ENCODE peak calls at places on chromosomes 4 and X, in nine cellular contexts. One of them, this sample, is unnamed.

GRCh38 chr4:123986268-123986798 is 589.7 kb downstream of the SPRY1 start:
- DNase-seq in uterus: peak
- DNase-seq in spleen: no peak
- DNase-seq in HFF-Myc: peak
- DNase-seq in kidney: peak
- DNase-seq in RWPE1: peak
- DNase-seq in stomach: no peak
- DNase-seq in GM13976: no peak
- DNase-seq in omental fat pad: no peak
- DNase-seq in this sample: no peak

GRCh38 chr4:14835288-14835687 is 167.0 kb upstream of the CPEB2 start:
- DNase-seq in omental fat pad: no peak
- DNase-seq in uterus: no peak
- DNase-seq in GM13976: no peak
- DNase-seq in HFF-Myc: no peak
- DNase-seq in spleen: no peak
- DNase-seq in RWPE1: no peak
- DNase-seq in kidney: no peak
- DNase-seq in stomach: no peak
- DNase-seq in this sample: no peak

GRCh38 chr4:47642985-47643745 is 158.1 kb downstream of the ATP10D start:
- DNase-seq in omental fat pad: no peak
- DNase-seq in HFF-Myc: no peak
- DNase-seq in RWPE1: no peak
- DNase-seq in GM13976: no peak
- DNase-seq in uterus: no peak
- DNase-seq in kidney: no peak
- DNase-seq in stomach: no peak
- DNase-seq in spleen: no peak
- DNase-seq in this sample: no peak

GRCh38 chrX:97556359-97556758 is 672.7 kb downstream of the RPA4 start:
- DNase-seq in HFF-Myc: no peak
- DNase-seq in RWPE1: no peak
- DNase-seq in GM13976: no peak
- DNase-seq in uterus: no peak
- DNase-seq in spleen: no peak
- DNase-seq in stomach: no peak
- DNase-seq in kidney: no peak
- DNase-seq in omental fat pad: no peak
- DNase-seq in this sample: no peak

GRCh38 chrX:103540145-103540544 is 20.9 kb upstream of the RAB40A start:
- DNase-seq in stomach: no peak
- DNase-seq in RWPE1: no peak
- DNase-seq in kidney: no peak
- DNase-seq in spleen: no peak
- DNase-seq in omental fat pad: no peak
- DNase-seq in GM13976: no peak
- DNase-seq in uterus: no peak
- DNase-seq in HFF-Myc: no peak
- DNase-seq in this sample: no peak

GRCh38 chr4:180925800-180926199 is 1317.4 kb upstream of the TENM3 start:
- DNase-seq in kidney: no peak
- DNase-seq in RWPE1: no peak
- DNase-seq in omental fat pad: no peak
- DNase-seq in spleen: no peak
- DNase-seq in uterus: no peak
- DNase-seq in GM13976: no peak
- DNase-seq in HFF-Myc: no peak
- DNase-seq in stomach: no peak
- DNase-seq in this sample: no peak

GRCh38 chr4:140595065-140595464 is 26.3 kb upstream of the UCP1 start:
- DNase-seq in uterus: no peak
- DNase-seq in GM13976: peak
- DNase-seq in spleen: no peak
- DNase-seq in HFF-Myc: no peak
- DNase-seq in RWPE1: peak
- DNase-seq in kidney: no peak
- DNase-seq in omental fat pad: no peak
- DNase-seq in stomach: peak
- DNase-seq in this sample: no peak

GRCh38 chr4:122224348-122224747 is 72.2 kb downstream of the BLTP1 start:
- DNase-seq in spleen: no peak
- DNase-seq in kidney: no peak
- DNase-seq in HFF-Myc: no peak
- DNase-seq in GM13976: no peak
- DNase-seq in uterus: no peak
- DNase-seq in stomach: no peak
- DNase-seq in RWPE1: peak
- DNase-seq in omental fat pad: no peak
- DNase-seq in this sample: no peak

GRCh38 chr4:21697583-21697982 is 251.0 kb downstream of the KCNIP4 start:
- DNase-seq in omental fat pad: no peak
- DNase-seq in kidney: peak
- DNase-seq in HFF-Myc: no peak
- DNase-seq in RWPE1: peak
- DNase-seq in GM13976: no peak
- DNase-seq in spleen: peak
- DNase-seq in uterus: no peak
- DNase-seq in stomach: peak
- DNase-seq in this sample: no peak

GRCh38 chrX:48472851-48473717 is 2.9 kb upstream of the FTSJ1 start:
- DNase-seq in stomach: no peak
- DNase-seq in GM13976: no peak
- DNase-seq in uterus: no peak
- DNase-seq in RWPE1: no peak
- DNase-seq in spleen: no peak
- DNase-seq in omental fat pad: no peak
- DNase-seq in kidney: peak
- DNase-seq in HFF-Myc: no peak
- DNase-seq in this sample: no peak

GRCh38 chrX:16005899-16006298 is 117.5 kb upstream of the GRPR start:
- DNase-seq in RWPE1: no peak
- DNase-seq in spleen: no peak
- DNase-seq in HFF-Myc: no peak
- DNase-seq in GM13976: no peak
- DNase-seq in uterus: no peak
- DNase-seq in stomach: no peak
- DNase-seq in omental fat pad: no peak
- DNase-seq in kidney: no peak
- DNase-seq in this sample: no peak

GRCh38 chr4:63566658-63567057 is 842.6 kb downstream of the TECRL start:
- DNase-seq in uterus: no peak
- DNase-seq in HFF-Myc: no peak
- DNase-seq in stomach: no peak
- DNase-seq in kidney: no peak
- DNase-seq in RWPE1: no peak
- DNase-seq in spleen: no peak
- DNase-seq in omental fat pad: no peak
- DNase-seq in GM13976: no peak
- DNase-seq in this sample: no peak

GRCh38 chr4:63558709-63559108 is 850.5 kb downstream of the TECRL start:
- DNase-seq in HFF-Myc: no peak
- DNase-seq in stomach: no peak
- DNase-seq in omental fat pad: no peak
- DNase-seq in RWPE1: no peak
- DNase-seq in kidney: no peak
- DNase-seq in GM13976: no peak
- DNase-seq in uterus: no peak
- DNase-seq in spleen: no peak
- DNase-seq in this sample: no peak

DNA sequence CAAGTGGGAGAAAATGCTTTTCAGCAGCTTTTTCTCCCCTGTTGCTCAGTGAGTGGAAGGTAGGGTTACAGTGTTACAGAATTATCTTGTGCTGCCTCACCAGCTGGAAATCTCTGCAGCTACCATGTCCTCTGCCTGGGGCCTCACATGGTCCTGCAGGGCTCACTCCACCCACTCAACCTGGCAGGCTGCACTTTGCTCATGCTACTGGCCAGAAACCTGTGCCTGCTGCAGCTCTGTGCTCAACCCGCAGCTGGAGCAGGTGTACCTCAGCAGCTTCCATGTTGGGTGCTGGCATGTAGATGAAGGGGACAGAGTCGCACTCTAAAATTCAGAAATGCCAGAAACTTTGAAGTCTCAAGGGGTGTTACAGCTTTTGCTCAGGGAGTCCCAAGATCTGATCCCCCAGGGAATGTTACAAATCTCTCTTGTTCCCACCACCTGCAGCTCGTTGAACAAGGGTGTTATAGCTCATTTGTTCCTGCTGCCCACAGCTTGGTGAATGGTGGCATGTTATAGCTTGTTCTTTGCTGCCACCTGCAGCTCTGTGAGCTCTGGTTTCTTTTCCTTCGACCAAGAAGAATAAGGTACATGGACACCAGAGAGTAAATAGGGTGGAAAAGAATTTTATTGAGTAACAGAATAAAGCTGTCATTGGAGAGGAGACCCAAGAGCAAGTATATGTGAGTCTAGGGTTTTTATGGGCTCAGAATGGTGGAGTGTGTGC is 845.8 kb downstream of the TECRL start:
- DNase-seq in omental fat pad: no peak
- DNase-seq in HFF-Myc: no peak
- DNase-seq in uterus: no peak
- DNase-seq in GM13976: no peak
- DNase-seq in spleen: no peak
- DNase-seq in RWPE1: no peak
- DNase-seq in kidney: no peak
- DNase-seq in stomach: no peak
- DNase-seq in this sample: no peak
- TF ChIP-seq CTCF in omental fat pad: no peak
- TF ChIP-seq CTCF in HFF-Myc: no peak
- TF ChIP-seq CTCF in uterus: no peak
- TF ChIP-seq CTCF in GM13976: no peak
- TF ChIP-seq CTCF in spleen: no peak
- TF ChIP-seq CTCF in RWPE1: no peak
- TF ChIP-seq CTCF in kidney: no peak
- TF ChIP-seq CTCF in stomach: no peak
- TF ChIP-seq CTCF in this sample: no peak

GRCh38 chr4:109676886-109677285 is 26.4 kb downstream of the CASP6 start:
- DNase-seq in kidney: no peak
- DNase-seq in spleen: no peak
- DNase-seq in GM13976: no peak
- DNase-seq in HFF-Myc: no peak
- DNase-seq in omental fat pad: no peak
- DNase-seq in stomach: no peak
- DNase-seq in RWPE1: no peak
- DNase-seq in uterus: no peak
- DNase-seq in this sample: no peak
- TF ChIP-seq CTCF in kidney: no peak
- TF ChIP-seq CTCF in spleen: no peak
- TF ChIP-seq CTCF in GM13976: no peak
- TF ChIP-seq CTCF in HFF-Myc: peak
- TF ChIP-seq CTCF in omental fat pad: no peak
- TF ChIP-seq CTCF in stomach: no peak
- TF ChIP-seq CTCF in RWPE1: no peak
- TF ChIP-seq CTCF in uterus: no peak
- TF ChIP-seq CTCF in this sample: no peak

DNA sequence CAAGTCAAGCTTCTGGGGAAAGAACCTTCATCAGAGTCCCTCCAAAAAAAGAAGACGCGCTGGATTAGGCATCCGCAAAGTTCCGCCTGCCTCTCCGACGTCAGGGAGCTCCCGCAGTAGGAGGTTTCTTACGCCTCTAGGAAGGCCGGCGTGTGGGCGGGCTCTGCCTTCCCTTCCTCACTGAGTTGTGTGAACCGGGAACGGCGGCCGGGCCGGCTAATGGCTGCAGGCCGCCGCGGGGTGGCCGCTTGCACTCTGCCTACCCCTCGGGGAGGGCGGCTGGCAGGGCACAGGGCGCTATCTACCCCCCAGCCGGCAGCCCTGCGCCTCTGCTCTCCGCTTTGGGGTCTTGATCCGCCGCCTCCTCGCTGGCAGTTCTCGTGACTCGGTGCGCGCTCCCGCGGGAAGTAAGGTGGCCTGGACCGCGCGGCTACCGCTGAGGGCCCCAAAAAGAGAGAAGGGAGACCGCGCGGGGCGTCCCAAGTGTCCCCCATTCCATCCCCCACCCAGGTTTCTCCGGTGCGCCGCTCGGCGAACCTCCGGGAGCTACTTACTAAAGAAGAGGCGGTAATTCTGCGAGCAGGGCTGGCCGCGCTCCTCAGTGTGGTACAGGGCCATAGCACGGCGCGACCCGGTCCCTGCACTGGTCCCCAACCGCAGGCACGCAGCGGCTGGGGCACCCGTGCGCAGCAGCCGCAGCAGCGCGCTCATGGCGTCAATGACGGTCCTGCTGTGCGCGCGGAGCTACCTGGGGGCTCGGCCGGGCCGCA is at the start of gene PPA2:
- DNase-seq in omental fat pad: peak
- DNase-seq in stomach: peak
- DNase-seq in RWPE1: peak
- DNase-seq in kidney: peak
- DNase-seq in GM13976: peak
- DNase-seq in uterus: peak
- DNase-seq in HFF-Myc: peak
- DNase-seq in spleen: peak
- DNase-seq in this sample: peak
- TF ChIP-seq CTCF in omental fat pad: no peak
- TF ChIP-seq CTCF in stomach: no peak
- TF ChIP-seq CTCF in RWPE1: no peak
- TF ChIP-seq CTCF in kidney: no peak
- TF ChIP-seq CTCF in GM13976: no peak
- TF ChIP-seq CTCF in uterus: no peak
- TF ChIP-seq CTCF in HFF-Myc: no peak
- TF ChIP-seq CTCF in spleen: no peak
- TF ChIP-seq CTCF in this sample: no peak

GRCh38 chr4:10459305-10459704 is 2.1 kb upstream of the ZNF518B start:
- DNase-seq in stomach: no peak
- DNase-seq in omental fat pad: no peak
- DNase-seq in uterus: no peak
- DNase-seq in spleen: no peak
- DNase-seq in kidney: no peak
- DNase-seq in GM13976: no peak
- DNase-seq in RWPE1: no peak
- DNase-seq in HFF-Myc: no peak
- DNase-seq in this sample: no peak

GRCh38 chr4:10461850-10462400 is 4.7 kb upstream of the ZNF518B start:
- DNase-seq in stomach: no peak
- DNase-seq in GM13976: no peak
- DNase-seq in kidney: no peak
- DNase-seq in omental fat pad: no peak
- DNase-seq in RWPE1: no peak
- DNase-seq in uterus: no peak
- DNase-seq in HFF-Myc: no peak
- DNase-seq in spleen: no peak
- DNase-seq in this sample: no peak

GRCh38 chr4:10460313-10461047 is 3.3 kb upstream of the ZNF518B start:
- DNase-seq in GM13976: peak
- DNase-seq in uterus: no peak
- DNase-seq in RWPE1: no peak
- DNase-seq in spleen: no peak
- DNase-seq in kidney: no peak
- DNase-seq in omental fat pad: no peak
- DNase-seq in HFF-Myc: no peak
- DNase-seq in stomach: no peak
- DNase-seq in this sample: no peak

GRCh38 chr4:10462876-10463275 is 5.7 kb upstream of the ZNF518B start:
- DNase-seq in stomach: no peak
- DNase-seq in spleen: no peak
- DNase-seq in RWPE1: no peak
- DNase-seq in uterus: no peak
- DNase-seq in omental fat pad: no peak
- DNase-seq in kidney: no peak
- DNase-seq in GM13976: no peak
- DNase-seq in HFF-Myc: no peak
- DNase-seq in this sample: no peak

GRCh38 chr4:10461091-10461849 is 4.0 kb upstream of the ZNF518B start:
- DNase-seq in omental fat pad: no peak
- DNase-seq in spleen: peak
- DNase-seq in RWPE1: peak
- DNase-seq in HFF-Myc: peak
- DNase-seq in kidney: peak
- DNase-seq in uterus: peak
- DNase-seq in GM13976: peak
- DNase-seq in stomach: peak
- DNase-seq in this sample: no peak
- TF ChIP-seq CTCF in omental fat pad: no peak
- TF ChIP-seq CTCF in spleen: peak
- TF ChIP-seq CTCF in RWPE1: peak
- TF ChIP-seq CTCF in HFF-Myc: peak
- TF ChIP-seq CTCF in kidney: peak
- TF ChIP-seq CTCF in uterus: peak
- TF ChIP-seq CTCF in GM13976: peak
- TF ChIP-seq CTCF in stomach: no peak
- TF ChIP-seq CTCF in this sample: peak